ENCODE peak calls at places on chromosome 3, in seven cellular contexts. H, V, A, S, Q, M and Z are unnamed samples.
A peak's percentile ranks its signal among the peaks of the same experiment; 100 is the strongest.

GRCh38 chr3:44993471-44994205 is 17.6 kb downstream of the EXOSC7 start:
- DNase-seq in H (peak; percentile 82), A (no peak), V (no peak), S (no peak), M (no peak), Q (no peak), Z (no peak)

GRCh38 chr3:99962703-99963102 is 145.0 kb downstream of the CMSS1 start:
- DNase-seq in M (no peak), Q (no peak), S (no peak), A (no peak), H (peak; percentile 89), V (no peak), Z (no peak)

GRCh38 chr3:9231006-9231405 is 18.4 kb downstream of the SRGAP3 start:
- DNase-seq in S (no peak), A (no peak), V (no peak), Q (no peak), H (no peak), M (no peak), Z (no peak)

GRCh38 chr3:116007000-116007399 is 383.7 kb downstream of the GAP43 start:
- DNase-seq in S (no peak), M (no peak), Q (no peak), A (no peak), H (no peak), V (no peak), Z (no peak)

GRCh38 chr3:128573707-128574162 is 76.9 kb downstream of the RPN1 start:
- DNase-seq in A (no peak), V (no peak), S (no peak), H (no peak), M (no peak), Q (no peak), Z (no peak)

GRCh38 chr3:64291956-64292355 is 66.7 kb upstream of the PRICKLE2 start:
- DNase-seq in S (no peak), A (no peak), H (peak; percentile 92), M (no peak), Q (no peak), V (no peak), Z (no peak)

GRCh38 chr3:37862219-37862711 is 585 bp downstream of the CTDSPL start:
- DNase-seq in H (peak; percentile 55), A (no peak), Q (no peak), V (no peak), S (no peak), M (no peak), Z (no peak)

GRCh38 chr3:6733699-6734394 is 127.1 kb upstream of the GRM7 start:
- DNase-seq in M (no peak), V (no peak), A (no peak), H (no peak), S (no peak), Q (no peak), Z (no peak)

GRCh38 chr3:189295089-189295488 is 123.3 kb downstream of the TPRG1 start:
- DNase-seq in V (no peak), A (no peak), H (no peak), M (no peak), S (no peak), Q (no peak), Z (no peak)

GRCh38 chr3:129651316-129652202 is 45.1 kb upstream of the PLXND1 start:
- DNase-seq in M (no peak), V (no peak), H (peak; percentile 65), A (no peak), S (no peak), Q (no peak), Z (no peak)

GRCh38 chr3:64104691-64105101 is 81.4 kb upstream of the PSMD6 start:
- DNase-seq in H (no peak), V (no peak), A (no peak), M (no peak), S (no peak), Q (no peak), Z (no peak)

GRCh38 chr3:39260957-39261356 is 18.9 kb downstream of the CX3CR1 start:
- DNase-seq in M (peak; percentile 93), A (peak; percentile 1), Q (peak; percentile 41), V (no peak), H (peak; percentile 94), S (no peak), Z (peak; percentile 42)

GRCh38 chr3:40055956-40056355 is 246.5 kb downstream of the MYRIP start:
- DNase-seq in M (no peak), S (no peak), Q (no peak), H (no peak), A (no peak), V (no peak), Z (no peak)

GRCh38 chr3:147002721-147003120 is 397.6 kb upstream of the PLSCR5 start:
- DNase-seq in M (no peak), V (no peak), S (no peak), Q (no peak), A (no peak), H (no peak), Z (no peak)

GRCh38 chr3:52432225-52432624 is 12.7 kb downstream of the SEMA3G start:
- DNase-seq in Q (no peak), M (peak; percentile 39), A (no peak), V (no peak), H (no peak), S (no peak), Z (no peak)

GRCh38 chr3:156341831-156342416 is 213.0 kb downstream of the SSR3 start:
- DNase-seq in S (no peak), H (no peak), V (no peak), A (no peak), Q (no peak), M (no peak), Z (peak; percentile 34)

GRCh38 chr3:153001428-153001827 is 160.6 kb upstream of the RAP2B start:
- DNase-seq in Q (no peak), V (no peak), A (no peak), H (no peak), S (no peak), M (no peak), Z (no peak)

GRCh38 chr3:161682715-161683114 is 186.1 kb downstream of the OTOL1 start:
- DNase-seq in V (no peak), A (no peak), H (peak; percentile 21), S (no peak), Q (no peak), M (no peak), Z (no peak)

GRCh38 chr3:60841355-60841754 is 409.9 kb downstream of the FHIT start:
- DNase-seq in M (no peak), H (no peak), A (no peak), V (no peak), S (no peak), Q (no peak), Z (no peak)

GRCh38 chr3:31695280-31696008 is 162.7 kb downstream of the STT3B start:
- DNase-seq in V (no peak), M (no peak), H (no peak), A (no peak), Q (no peak), S (no peak), Z (no peak)

GRCh38 chr3:134846943-134847342 is 51.9 kb downstream of the EPHB1 start:
- DNase-seq in A (no peak), H (no peak), M (peak; percentile 62), V (no peak), S (no peak), Q (no peak), Z (no peak)

GRCh38 chr3:54443572-54444161 is 321.3 kb downstream of the CACNA2D3 start:
- DNase-seq in M (no peak), S (no peak), H (no peak), A (no peak), Q (no peak), V (no peak), Z (no peak)

GRCh38 chr3:24222165-24222805 is 272.4 kb downstream of the THRB start:
- DNase-seq in Q (no peak), A (no peak), V (no peak), M (no peak), S (no peak), H (no peak), Z (no peak)

GRCh38 chr3:128500556-128500955 is 7.6 kb upstream of the GATA2 start:
- DNase-seq in A (no peak), H (no peak), M (no peak), Q (no peak), S (no peak), V (no peak), Z (no peak)

GRCh38 chr3:127738192-127738840 is 65.6 kb downstream of the ABTB1 start:
- DNase-seq in H (peak; percentile 49), M (no peak), S (no peak), V (no peak), A (no peak), Q (no peak), Z (no peak)

GRCh38 chr3:193229851-193230250 is 11.2 kb upstream of the PLAAT1 start:
- DNase-seq in S (no peak), H (no peak), A (no peak), Q (no peak), V (no peak), M (no peak), Z (no peak)

GRCh38 chr3:55501905-55502304 is 14.8 kb upstream of the WNT5A start:
- DNase-seq in S (no peak), H (no peak), V (no peak), Q (no peak), A (no peak), M (no peak), Z (no peak)

GRCh38 chr3:99084156-99084555 is 182.7 kb upstream of the DCBLD2 start:
- DNase-seq in H (no peak), A (no peak), M (no peak), S (no peak), Q (no peak), V (no peak), Z (no peak)

GRCh38 chr3:149382518-149382917 is 5.1 kb upstream of the TM4SF1 start:
- DNase-seq in Q (no peak), S (no peak), M (no peak), A (no peak), V (no peak), H (no peak), Z (no peak)

GRCh38 chr3:123319760-123320159 is 118.0 kb downstream of the SEC22A start:
- DNase-seq in A (no peak), S (no peak), M (no peak), H (no peak), V (no peak), Q (no peak), Z (no peak)

GRCh38 chr3:80533553-80533952 is 765.8 kb upstream of the ROBO1 start:
- DNase-seq in M (no peak), V (no peak), Q (no peak), A (no peak), H (no peak), S (no peak), Z (no peak)

GRCh38 chr3:14536837-14537589 is 3.1 kb downstream of the GRIP2 start:
- DNase-seq in M (no peak), S (no peak), V (no peak), A (no peak), Q (no peak), H (no peak), Z (no peak)

GRCh38 chr3:108322352-108322751 is 26.0 kb downstream of the HHLA2 start:
- DNase-seq in H (no peak), Q (no peak), V (no peak), S (no peak), M (no peak), A (peak; percentile 1), Z (no peak)

GRCh38 chr3:101803152-101803782 is 24.3 kb downstream of the NXPE3 start:
- DNase-seq in H (peak; percentile 73), M (no peak), V (peak; percentile 36), S (peak; percentile 74), A (peak; percentile 18), Q (peak; percentile 16), Z (no peak)

GRCh38 chr3:154214320-154214719 is 93.1 kb downstream of the ARHGEF26 start:
- DNase-seq in M (no peak), V (no peak), S (no peak), A (no peak), Q (no peak), H (no peak), Z (no peak)

GRCh38 chr3:49663831-49664230 is 10.3 kb upstream of the APEH start:
- DNase-seq in M (no peak), Q (no peak), A (no peak), V (no peak), H (no peak), S (no peak), Z (no peak)

GRCh38 chr3:58565621-58566397 is 11.4 kb downstream of the FAM107A start:
- DNase-seq in V (no peak), H (no peak), S (no peak), M (peak; percentile 60), Q (no peak), A (no peak), Z (no peak)

GRCh38 chr3:11059090-11059798 is 66.7 kb downstream of the SLC6A1 start:
- DNase-seq in M (no peak), S (peak; percentile 24), A (no peak), V (peak; percentile 38), H (peak; percentile 82), Q (no peak), Z (peak; percentile 38)